ENCODE peak calls at places on chromosomes 2 and 18, in six cellular contexts. X is left colon; F is iris pigment epithelial cell; P is T-cell; D is H7; C is stimulated activated CD8-positive, alpha-beta memory T cell treated with anti-CD3 and anti-CD28 coated beads, Interleukin-2, amount 100 ng/mL, for 48 hours. M is an unnamed sample.

GRCh38 chr2:193463016-193463415 is 1268.3 kb upstream of the TMEFF2 start:
- DNase-seq in X (no peak), F (no peak), P (no peak), D (no peak), C (no peak), M (no peak)

GRCh38 chr18:22591231-22591630 is 173.5 kb upstream of the CTAGE1 start:
- DNase-seq in X (no peak), F (peak), P (no peak), D (no peak), C (no peak), M (no peak)

GRCh38 chr18:567119-567518 is 13.1 kb upstream of the CETN1 start:
- DNase-seq in X (no peak), F (peak), P (no peak), D (no peak), C (no peak), M (no peak)

GRCh38 chr18:7635948-7636347 is 68.8 kb downstream of the PTPRM start:
- DNase-seq in X (no peak), F (no peak), P (no peak), D (no peak), C (no peak), M (no peak)

GRCh38 chr2:213995400-213996105 is 415.3 kb upstream of the VWC2L start:
- DNase-seq in X (no peak), F (peak), P (no peak), D (no peak), C (no peak), M (no peak)

GRCh38 chr18:55334875-55335274 is 253.1 kb downstream of the TCF4 start:
- DNase-seq in X (peak), F (no peak), P (no peak), D (no peak), C (no peak), M (no peak)

GRCh38 chr2:99420031-99420430 is 69.8 kb downstream of the REV1 start:
- DNase-seq in X (no peak), F (peak), P (no peak), D (no peak), C (no peak), M (no peak)

GRCh38 chr2:215556979-215557378 is 121.1 kb upstream of the FN1 start:
- DNase-seq in X (no peak), F (peak), P (no peak), D (no peak), C (no peak), M (no peak)

GRCh38 chr18:61992285-61992684 is 99.5 kb upstream of the RNF152 start:
- DNase-seq in X (no peak), F (peak), P (no peak), D (no peak), C (no peak), M (no peak)

GRCh38 chr18:77044866-77045664 is 87.5 kb downstream of the MBP start:
- DNase-seq in X (no peak), F (no peak), P (no peak), D (no peak), C (no peak), M (no peak)

GRCh38 chr2:46954951-46955571 is 39.5 kb upstream of the MCFD2 start:
- DNase-seq in X (no peak), F (peak), P (no peak), D (no peak), C (no peak), M (peak)

GRCh38 chr2:130351495-130352125 is 4.2 kb upstream of the PTPN18 start:
- DNase-seq in X (no peak), F (no peak), P (no peak), D (no peak), C (no peak), M (no peak)

GRCh38 chr2:139353874-139354273 is 573.7 kb upstream of the NXPH2 start:
- DNase-seq in X (no peak), F (no peak), P (no peak), D (no peak), C (no peak), M (no peak)

GRCh38 chr2:183224933-183225332 is 100.7 kb downstream of the NUP35 start:
- DNase-seq in X (no peak), F (peak), P (no peak), D (no peak), C (no peak), M (no peak)

GRCh38 chr2:84912984-84913383 is 7.5 kb downstream of the TMSB10 start:
- DNase-seq in X (peak), F (no peak), P (no peak), D (no peak), C (no peak), M (no peak)

GRCh38 chr2:3636586-3637310 is 21.3 kb upstream of the ALLC start:
- DNase-seq in X (no peak), F (no peak), P (no peak), D (peak), C (no peak), M (no peak)

GRCh38 chr2:101223814-101224231 is 28.9 kb upstream of the CNOT11 start:
- DNase-seq in X (peak), F (no peak), P (peak), D (no peak), C (peak), M (no peak)

GRCh38 chr2:51638811-51639210 is 606.9 kb upstream of the NRXN1 start:
- DNase-seq in X (no peak), F (peak), P (no peak), D (no peak), C (no peak), M (no peak)

GRCh38 chr18:61975526-61976326 is 82.9 kb upstream of the RNF152 start:
- DNase-seq in X (no peak), F (no peak), P (peak), D (no peak), C (no peak), M (no peak)

GRCh38 chr18:36067118-36067957 is at the start of gene RPRD1A:
- DNase-seq in X (peak), F (peak), P (peak), D (peak), C (peak), M (peak)

GRCh38 chr18:77131652-77132368 is 773 bp downstream of the MBP start:
- DNase-seq in X (peak), F (no peak), P (peak), D (peak), C (peak), M (peak)

GRCh38 chr2:3168230-3168891 is 209.3 kb downstream of the EIPR1 start:
- DNase-seq in X (no peak), F (peak), P (no peak), D (peak), C (no peak), M (no peak)

GRCh38 chr18:46301571-46301970 is 197.4 kb downstream of the HAUS1 start:
- DNase-seq in X (no peak), F (no peak), P (no peak), D (no peak), C (no peak), M (no peak)